ENCODE peak calls at places on chromosomes 2 and 18, in five cellular contexts. One of them, this sample, is unnamed.

GRCh38 chr2:229445501-229446294 is 174.6 kb upstream of the PID1 start:
- DNase-seq in suprapubic skin: peak; percentile 77
- DNase-seq in GM12878: no peak
- DNase-seq in ovary: peak; percentile 61
- DNase-seq in HepG2: no peak
- DNase-seq in this sample: no peak

GRCh38 chr2:204260162-204260877 is 285.0 kb upstream of the PARD3B start:
- DNase-seq in HepG2: peak; percentile 77
- DNase-seq in suprapubic skin: peak; percentile 73
- DNase-seq in ovary: peak; percentile 33
- DNase-seq in GM12878: no peak
- DNase-seq in this sample: no peak

GRCh38 chr2:11480406-11480805 is 14.4 kb upstream of the E2F6 start:
- DNase-seq in suprapubic skin: no peak
- DNase-seq in HepG2: no peak
- DNase-seq in ovary: no peak
- DNase-seq in GM12878: no peak
- DNase-seq in this sample: no peak

GRCh38 chr2:169828141-169828811 is 1.0 kb downstream of the UBR3 start:
- DNase-seq in suprapubic skin: peak; percentile 65
- DNase-seq in GM12878: peak; percentile 12
- DNase-seq in ovary: no peak
- DNase-seq in HepG2: peak; percentile 62
- DNase-seq in this sample: no peak

GRCh38 chr2:146730882-146731281 is 1113.9 kb upstream of the ACVR2A start:
- DNase-seq in suprapubic skin: no peak
- DNase-seq in HepG2: no peak
- DNase-seq in GM12878: no peak
- DNase-seq in ovary: no peak
- DNase-seq in this sample: no peak

GRCh38 chr2:240889601-240890560 is 6.1 kb downstream of the MAB21L4 start:
- DNase-seq in GM12878: no peak
- DNase-seq in ovary: no peak
- DNase-seq in HepG2: no peak
- DNase-seq in suprapubic skin: no peak
- DNase-seq in this sample: no peak

GRCh38 chr18:48931680-48932461 is 18.9 kb downstream of the SMAD7 start:
- DNase-seq in suprapubic skin: no peak
- DNase-seq in ovary: no peak
- DNase-seq in GM12878: peak; percentile 58
- DNase-seq in HepG2: no peak
- DNase-seq in this sample: no peak

GRCh38 chr2:9752441-9753275 is 90.6 kb upstream of the TAF1B start:
- DNase-seq in suprapubic skin: no peak
- DNase-seq in ovary: no peak
- DNase-seq in GM12878: no peak
- DNase-seq in HepG2: peak; percentile 23
- DNase-seq in this sample: peak; percentile 77

GRCh38 chr2:190535586-190535985 is 1.1 kb upstream of the NEMP2 start:
- DNase-seq in suprapubic skin: no peak
- DNase-seq in GM12878: no peak
- DNase-seq in HepG2: no peak
- DNase-seq in ovary: no peak
- DNase-seq in this sample: no peak

GRCh38 chr18:63198868-63199742 is 120.5 kb downstream of the BCL2 start:
- DNase-seq in ovary: no peak
- DNase-seq in suprapubic skin: no peak
- DNase-seq in HepG2: no peak
- DNase-seq in GM12878: no peak
- DNase-seq in this sample: no peak

GRCh38 chr2:181810823-181811695 is 80.5 kb upstream of the ITPRID2 start:
- DNase-seq in suprapubic skin: no peak
- DNase-seq in ovary: no peak
- DNase-seq in GM12878: no peak
- DNase-seq in HepG2: peak; percentile 74
- DNase-seq in this sample: peak; percentile 59

GRCh38 chr2:56224316-56224715 is 40.5 kb downstream of the CCDC85A start:
- DNase-seq in HepG2: no peak
- DNase-seq in suprapubic skin: no peak
- DNase-seq in ovary: no peak
- DNase-seq in GM12878: no peak
- DNase-seq in this sample: no peak

GRCh38 chr2:212538156-212539144 is at the start of gene ERBB4:
- DNase-seq in GM12878: no peak
- DNase-seq in HepG2: no peak
- DNase-seq in ovary: no peak
- DNase-seq in suprapubic skin: peak; percentile 58
- DNase-seq in this sample: peak; percentile 47

GRCh38 chr18:47067648-47068047 is 32.2 kb upstream of the ELOA2 start:
- DNase-seq in ovary: no peak
- DNase-seq in HepG2: no peak
- DNase-seq in suprapubic skin: no peak
- DNase-seq in GM12878: no peak
- DNase-seq in this sample: no peak

GRCh38 chr2:203669820-203670219 is 36.6 kb upstream of the CD28 start:
- DNase-seq in ovary: no peak
- DNase-seq in GM12878: no peak
- DNase-seq in HepG2: no peak
- DNase-seq in suprapubic skin: no peak
- DNase-seq in this sample: no peak

GRCh38 chr2:227862741-227863588 is 8.5 kb upstream of the DAW1 start:
- DNase-seq in suprapubic skin: no peak
- DNase-seq in HepG2: peak; percentile 54
- DNase-seq in GM12878: no peak
- DNase-seq in ovary: no peak
- DNase-seq in this sample: peak; percentile 29
- TF ChIP-seq EP300 in suprapubic skin: no peak
- TF ChIP-seq EP300 in HepG2: no peak
- TF ChIP-seq EP300 in GM12878: no peak
- TF ChIP-seq EP300 in ovary: no peak
- TF ChIP-seq EP300 in this sample: no peak

DNA sequence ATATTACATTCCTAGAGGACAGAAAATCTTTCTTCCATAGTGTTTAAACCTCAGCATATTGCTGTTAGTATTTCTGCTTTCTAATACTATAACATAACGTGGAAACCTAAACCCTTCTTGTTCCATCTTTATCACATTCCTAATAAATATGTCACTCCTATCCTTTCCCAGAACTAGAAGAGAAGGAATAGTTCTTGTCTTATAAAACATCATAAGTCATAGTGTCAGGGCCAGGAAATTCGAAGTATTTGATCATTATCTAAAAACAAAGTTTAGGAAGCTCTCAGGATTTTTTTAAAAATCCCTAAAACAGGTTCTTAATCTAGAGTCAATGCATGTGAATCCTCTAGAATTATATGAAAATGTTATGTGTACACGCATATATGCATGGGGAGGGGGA is 2.0 kb downstream of the NHEJ1 start:
- DNase-seq in suprapubic skin: no peak
- DNase-seq in ovary: no peak
- DNase-seq in HepG2: no peak
- DNase-seq in GM12878: no peak
- DNase-seq in this sample: no peak
- TF ChIP-seq POLR2A in suprapubic skin: no peak
- TF ChIP-seq POLR2A in ovary: no peak
- TF ChIP-seq POLR2A in HepG2: no peak
- TF ChIP-seq POLR2A in GM12878: no peak
- TF ChIP-seq POLR2A in this sample: no peak

GRCh38 chr2:239866350-239866749 is 158.8 kb downstream of the NDUFA10 start:
- DNase-seq in suprapubic skin: no peak
- DNase-seq in ovary: no peak
- DNase-seq in HepG2: no peak
- DNase-seq in GM12878: no peak
- DNase-seq in this sample: no peak
- H3K4me3 ChIP-seq in suprapubic skin: no peak overlapping the region
- H3K4me3 ChIP-seq in ovary: no peak overlapping the region
- H3K4me3 ChIP-seq in HepG2: no peak overlapping the region
- H3K4me3 ChIP-seq in GM12878: no peak overlapping the region
- H3K4me3 ChIP-seq in this sample: no peak overlapping the region

GRCh38 chr18:45413180-45413836 is 202.0 kb upstream of the SLC14A2 start:
- DNase-seq in suprapubic skin: no peak
- DNase-seq in ovary: no peak
- DNase-seq in GM12878: no peak
- DNase-seq in HepG2: no peak
- DNase-seq in this sample: no peak

GRCh38 chr18:45412577-45412976 is 202.7 kb upstream of the SLC14A2 start:
- DNase-seq in ovary: no peak
- DNase-seq in suprapubic skin: no peak
- DNase-seq in GM12878: peak; percentile 1
- DNase-seq in HepG2: no peak
- DNase-seq in this sample: no peak

GRCh38 chr18:45415614-45416013 is 199.7 kb upstream of the SLC14A2 start:
- DNase-seq in GM12878: no peak
- DNase-seq in ovary: no peak
- DNase-seq in HepG2: no peak
- DNase-seq in suprapubic skin: no peak
- DNase-seq in this sample: no peak

GRCh38 chr18:45417392-45417791 is 197.9 kb upstream of the SLC14A2 start:
- DNase-seq in suprapubic skin: no peak
- DNase-seq in ovary: no peak
- DNase-seq in GM12878: no peak
- DNase-seq in HepG2: no peak
- DNase-seq in this sample: no peak

DNA sequence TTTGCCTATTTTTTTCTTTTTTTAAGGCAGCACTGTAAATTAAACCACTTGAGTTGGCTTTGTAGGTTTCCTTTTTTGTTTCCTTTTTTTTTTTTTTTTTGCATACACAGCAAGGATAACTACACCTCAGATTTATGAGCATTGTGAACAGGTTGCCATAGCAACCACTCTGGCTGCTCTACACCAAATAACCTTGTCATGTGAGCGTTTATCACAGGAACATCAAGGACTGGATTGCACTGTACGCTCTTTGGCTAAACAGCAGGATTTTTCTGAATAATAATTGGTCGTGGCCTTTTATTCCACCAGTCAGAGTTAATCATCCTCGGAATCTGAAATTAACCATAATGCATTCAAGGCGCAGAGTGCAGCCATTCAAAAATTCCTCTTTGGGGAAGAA is 199.1 kb upstream of the SLC14A2 start:
- DNase-seq in HepG2: no peak
- DNase-seq in ovary: no peak
- DNase-seq in GM12878: no peak
- DNase-seq in suprapubic skin: no peak
- DNase-seq in this sample: no peak
- TF ChIP-seq EP300 in HepG2: no peak
- TF ChIP-seq EP300 in ovary: no peak
- TF ChIP-seq EP300 in GM12878: no peak
- TF ChIP-seq EP300 in suprapubic skin: no peak
- TF ChIP-seq EP300 in this sample: no peak

DNA sequence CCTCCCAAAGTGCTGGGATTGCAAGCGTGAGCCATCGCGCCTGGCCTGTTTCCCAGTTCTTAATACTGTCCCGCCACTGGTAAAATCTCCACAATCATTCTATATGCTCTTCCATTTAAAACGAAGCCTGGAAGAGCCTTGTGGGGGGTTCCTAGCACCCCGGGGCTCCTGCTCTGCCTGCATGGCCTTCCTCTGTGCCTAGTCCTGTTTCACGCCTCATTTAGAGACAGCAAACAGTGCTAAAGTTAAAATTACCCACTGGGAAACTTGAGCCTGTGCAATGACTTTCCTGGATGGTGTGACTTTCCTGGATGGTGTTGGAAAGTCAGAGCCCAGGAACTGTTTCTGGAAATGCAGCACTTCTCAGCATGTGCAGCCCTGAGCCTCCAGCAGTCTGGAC is 55.0 kb downstream of the INPP5D start:
- DNase-seq in ovary: no peak
- DNase-seq in HepG2: no peak
- DNase-seq in GM12878: no peak
- DNase-seq in suprapubic skin: peak; percentile 10
- DNase-seq in this sample: no peak
- TF ChIP-seq POLR2A in ovary: no peak
- TF ChIP-seq POLR2A in HepG2: no peak
- TF ChIP-seq POLR2A in GM12878: no peak
- TF ChIP-seq POLR2A in suprapubic skin: no peak
- TF ChIP-seq POLR2A in this sample: no peak

GRCh38 chr2:68766378-68766845 is 31.8 kb downstream of the ARHGAP25 start:
- DNase-seq in suprapubic skin: no peak
- DNase-seq in GM12878: no peak
- DNase-seq in HepG2: no peak
- DNase-seq in ovary: peak; percentile 43
- DNase-seq in this sample: peak; percentile 94

GRCh38 chr2:68767031-68767961 is 32.7 kb downstream of the ARHGAP25 start:
- DNase-seq in GM12878: no peak
- DNase-seq in ovary: no peak
- DNase-seq in HepG2: no peak
- DNase-seq in suprapubic skin: no peak
- DNase-seq in this sample: no peak

GRCh38 chr2:68764041-68764780 is 29.6 kb downstream of the ARHGAP25 start:
- DNase-seq in suprapubic skin: no peak
- DNase-seq in GM12878: no peak
- DNase-seq in ovary: no peak
- DNase-seq in HepG2: no peak
- DNase-seq in this sample: no peak

GRCh38 chr2:68764781-68765385 is 30.3 kb downstream of the ARHGAP25 start:
- DNase-seq in HepG2: no peak
- DNase-seq in GM12878: no peak
- DNase-seq in suprapubic skin: no peak
- DNase-seq in ovary: no peak
- DNase-seq in this sample: no peak

DNA sequence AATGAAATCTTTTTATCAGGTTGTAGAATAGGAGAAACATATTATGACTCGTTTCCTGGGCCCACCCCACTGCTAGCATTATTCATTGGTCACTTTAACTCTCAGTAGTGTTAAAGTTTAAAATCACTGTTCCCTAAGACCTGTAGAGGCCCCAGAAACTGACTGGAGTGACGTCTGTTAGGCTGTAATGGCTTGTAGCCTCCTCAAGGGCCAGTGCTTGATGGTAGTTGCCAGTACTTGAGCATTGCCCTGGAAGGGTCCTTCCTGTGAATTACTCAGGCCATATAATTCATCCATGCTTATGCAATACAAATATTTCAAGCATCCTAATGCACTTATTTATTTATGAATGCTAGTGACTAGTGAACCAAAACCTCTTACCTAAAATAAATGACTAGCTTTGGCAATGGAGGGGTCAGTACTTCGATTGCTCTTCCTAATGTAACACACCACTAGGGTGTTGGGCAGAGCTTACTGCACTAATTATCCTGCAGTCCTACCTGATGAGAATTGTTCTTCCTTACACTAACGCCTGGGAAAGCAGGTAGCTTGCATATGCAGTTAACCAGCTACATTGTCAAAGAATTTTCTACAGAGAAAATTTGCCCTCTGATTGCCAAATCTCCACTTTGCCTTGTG is 31.2 kb downstream of the ARHGAP25 start:
- DNase-seq in suprapubic skin: no peak
- DNase-seq in ovary: no peak
- DNase-seq in HepG2: no peak
- DNase-seq in GM12878: no peak
- DNase-seq in this sample: no peak
- H3K4me3 ChIP-seq in suprapubic skin: no peak overlapping the region
- H3K4me3 ChIP-seq in ovary: no peak overlapping the region
- H3K4me3 ChIP-seq in HepG2: no peak overlapping the region
- H3K4me3 ChIP-seq in GM12878: no peak overlapping the region
- H3K4me3 ChIP-seq in this sample: no peak overlapping the region

This sample was measured in upper lobe of left lung.